ENCODE peak calls at places on chromosomes 11 and 22, in five cellular contexts. S is activated gamma-delta T cell treated with anti-CD3 and anti-CD28 coated beads, Interleukin-2, amount 50 U/mL, for 16 hours; E is activated CD8-positive, alpha-beta memory T cell treated with anti-CD3 and anti-CD28 coated beads, Interleukin-2, amount 50 U/mL, for 48 hours; K is activated CD4-positive, CD25-positive, alpha-beta regulatory T cell; X is activated CD4-positive, alpha-beta T cell treated with anti-CD3 and anti-CD28 coated beads for 24 hours. T is an unnamed sample.
A peak's percentile ranks its signal among the peaks of the same experiment; 100 is the strongest.

GRCh38 chr22:44146088-44146861 is 34.5 kb upstream of the PARVG start:
- DNase-seq in S (no peak), E (no peak), K (no peak), X (no peak), T (no peak)

GRCh38 chr11:1289211-1289935 is 20.1 kb downstream of the TOLLIP start:
- DNase-seq in S (no peak), E (no peak), K (no peak), X (no peak), T (no peak)

GRCh38 chr11:12279672-12280108 is 97.7 kb upstream of the PARVA start:
- DNase-seq in S (no peak), E (no peak), K (no peak), X (no peak), T (no peak)

GRCh38 chr11:8204596-8204995 is 35.8 kb upstream of the RIC3 start:
- DNase-seq in S (no peak), E (peak; percentile 29), K (no peak), X (no peak), T (no peak)

GRCh38 chr11:96323643-96323985 is 19.4 kb downstream of the MAML2 start:
- DNase-seq in S (no peak), E (no peak), K (no peak), X (no peak), T (no peak)

GRCh38 chr11:61554172-61554988 is 26.5 kb downstream of the SYT7 start:
- DNase-seq in S (no peak), E (no peak), K (no peak), X (no peak), T (no peak)

GRCh38 chr11:103892603-103893002 is 143.8 kb upstream of the DDI1 start:
- DNase-seq in S (no peak), E (no peak), K (no peak), X (no peak), T (peak; percentile 18)

GRCh38 chr11:70612459-70613141 is 214.3 kb downstream of the CTTN start:
- DNase-seq in S (no peak), E (no peak), K (no peak), X (no peak), T (no peak)

GRCh38 chr11:8593455-8593854 is 573 bp downstream of the STK33 start:
- DNase-seq in S (no peak), E (no peak), K (no peak), X (no peak), T (no peak)

GRCh38 chr22:43155789-43156188 is 4.4 kb downstream of the TSPO start:
- DNase-seq in S (no peak), E (no peak), K (no peak), X (no peak), T (no peak)

GRCh38 chr11:46906596-46906995 is 11.8 kb downstream of the LRP4 start:
- DNase-seq in S (no peak), E (no peak), K (no peak), X (no peak), T (no peak)

GRCh38 chr11:64638829-64639228 is 47.8 kb downstream of the SLC22A12 start:
- DNase-seq in S (no peak), E (no peak), K (no peak), X (no peak), T (no peak)

GRCh38 chr11:102144357-102145342 is 34.4 kb downstream of the YAP1 start:
- DNase-seq in S (no peak), E (no peak), K (no peak), X (no peak), T (no peak)

GRCh38 chr11:130159657-130160459 is at the start of gene ST14:
- DNase-seq in S (no peak), E (no peak), K (no peak), X (no peak), T (peak; percentile 23)

GRCh38 chr22:35697142-35697541 is 20.5 kb upstream of the APOL5 start:
- DNase-seq in S (no peak), E (peak; percentile 58), K (no peak), X (no peak), T (no peak)

GRCh38 chr22:48980918-48981317 is 846.8 kb downstream of the BRD1 start:
- DNase-seq in S (no peak), E (no peak), K (no peak), X (no peak), T (no peak)

GRCh38 chr11:103803062-103803461 is 233.4 kb upstream of the DDI1 start:
- DNase-seq in S (no peak), E (no peak), K (no peak), X (no peak), T (no peak)

GRCh38 chr11:67384851-67385366 is 6.9 kb upstream of the RAD9A start:
- DNase-seq in S (no peak), E (no peak), K (no peak), X (no peak), T (no peak)

GRCh38 chr22:38718414-38718813 is 12.7 kb downstream of the GTPBP1 start:
- DNase-seq in S (no peak), E (no peak), K (no peak), X (no peak), T (no peak)

GRCh38 chr11:34366522-34366921 is 8.7 kb upstream of the ABTB2 start:
- DNase-seq in S (no peak), E (no peak), K (no peak), X (no peak), T (no peak)

GRCh38 chr11:124256076-124256475 is at the start of gene OR8G5:
- DNase-seq in S (no peak), E (no peak), K (no peak), X (no peak), T (no peak)

GRCh38 chr11:78812513-78813293 is 238.0 kb upstream of the NARS2 start:
- DNase-seq in S (no peak), E (no peak), K (no peak), X (no peak), T (peak; percentile 65)

GRCh38 chr11:74024630-74025029 is 15.7 kb upstream of the UCP3 start:
- DNase-seq in S (no peak), E (peak; percentile 86), K (no peak), X (no peak), T (peak; percentile 92)